ENCODE peak calls at places on chromosome 19, in nine cellular contexts. Y is lower lobe of right lung; N is effector memory CD4-positive, alpha-beta T cell; O is tibial artery; W is AG04450; U is ovary; L is A549; G is Peyer's patch; I is foreskin keratinocyte. B is an unnamed sample.

GRCh38 chr19:36041831-36042230 is 9.2 kb upstream of the CLIP3 start:
- DNase-seq in G (no peak), Y (no peak), L (peak; percentile 72), N (no peak), W (peak; percentile 59), U (no peak), O (no peak), I (peak; percentile 65), B (no peak)

GRCh38 chr19:31427857-31428256 is 78.6 kb upstream of the TSHZ3 start:
- DNase-seq in O (no peak), N (no peak), Y (no peak), U (no peak), W (no peak), L (no peak), G (no peak), I (no peak), B (no peak)

GRCh38 chr19:29098863-29099481 is 114.0 kb downstream of the UQCRFS1 start:
- DNase-seq in U (peak; percentile 44), L (peak; percentile 69), W (peak; percentile 7), G (no peak), Y (peak; percentile 59), N (no peak), I (peak; percentile 39), O (peak; percentile 90), B (peak; percentile 76)

GRCh38 chr19:53942001-53942786 is 20.5 kb upstream of the CACNG8 start:
- DNase-seq in G (no peak), N (no peak), W (no peak), I (no peak), O (no peak), U (no peak), Y (no peak), L (peak; percentile 71), B (no peak)

GRCh38 chr19:844300-844971 is 3.6 kb downstream of the PRTN3 start:
- DNase-seq in G (no peak), O (no peak), W (no peak), I (no peak), L (no peak), Y (no peak), N (no peak), U (no peak), B (no peak)

GRCh38 chr19:31818740-31819228 is 469.5 kb upstream of the TSHZ3 start:
- DNase-seq in Y (no peak), W (no peak), L (no peak), O (no peak), N (no peak), I (peak; percentile 1), U (no peak), G (no peak), B (no peak)

GRCh38 chr19:35495107-35496064 is 5.1 kb upstream of the KRTDAP start:
- DNase-seq in O (peak; percentile 35), L (peak; percentile 81), N (peak; percentile 49), Y (peak; percentile 85), G (peak; percentile 70), W (peak; percentile 10), U (peak; percentile 76), I (peak; percentile 52), B (no peak)

GRCh38 chr19:56613639-56614038 is 18.5 kb downstream of the ZNF71 start:
- DNase-seq in U (no peak), N (no peak), G (no peak), O (no peak), I (no peak), L (no peak), W (no peak), Y (no peak), B (no peak)

GRCh38 chr19:49472936-49473335 is 1.1 kb upstream of the FLT3LG start:
- DNase-seq in Y (no peak), W (no peak), L (no peak), U (no peak), I (no peak), O (no peak), N (no peak), G (peak; percentile 37), B (no peak)

GRCh38 chr19:49470615-49470978 is 3.4 kb upstream of the FLT3LG start:
- DNase-seq in G (no peak), W (no peak), I (no peak), U (no peak), L (no peak), N (no peak), Y (no peak), O (no peak), B (no peak)

GRCh38 chr19:49468199-49468598 is 5.8 kb upstream of the FLT3LG start:
- DNase-seq in U (no peak), I (peak; percentile 81), Y (no peak), W (no peak), N (no peak), L (no peak), G (no peak), O (no peak), B (no peak)

GRCh38 chr19:49468746-49469447 is 5.1 kb upstream of the FLT3LG start:
- DNase-seq in L (peak; percentile 82), O (peak; percentile 91), I (peak; percentile 76), Y (no peak), N (peak; percentile 90), U (no peak), G (no peak), W (no peak), B (no peak)

DNA sequence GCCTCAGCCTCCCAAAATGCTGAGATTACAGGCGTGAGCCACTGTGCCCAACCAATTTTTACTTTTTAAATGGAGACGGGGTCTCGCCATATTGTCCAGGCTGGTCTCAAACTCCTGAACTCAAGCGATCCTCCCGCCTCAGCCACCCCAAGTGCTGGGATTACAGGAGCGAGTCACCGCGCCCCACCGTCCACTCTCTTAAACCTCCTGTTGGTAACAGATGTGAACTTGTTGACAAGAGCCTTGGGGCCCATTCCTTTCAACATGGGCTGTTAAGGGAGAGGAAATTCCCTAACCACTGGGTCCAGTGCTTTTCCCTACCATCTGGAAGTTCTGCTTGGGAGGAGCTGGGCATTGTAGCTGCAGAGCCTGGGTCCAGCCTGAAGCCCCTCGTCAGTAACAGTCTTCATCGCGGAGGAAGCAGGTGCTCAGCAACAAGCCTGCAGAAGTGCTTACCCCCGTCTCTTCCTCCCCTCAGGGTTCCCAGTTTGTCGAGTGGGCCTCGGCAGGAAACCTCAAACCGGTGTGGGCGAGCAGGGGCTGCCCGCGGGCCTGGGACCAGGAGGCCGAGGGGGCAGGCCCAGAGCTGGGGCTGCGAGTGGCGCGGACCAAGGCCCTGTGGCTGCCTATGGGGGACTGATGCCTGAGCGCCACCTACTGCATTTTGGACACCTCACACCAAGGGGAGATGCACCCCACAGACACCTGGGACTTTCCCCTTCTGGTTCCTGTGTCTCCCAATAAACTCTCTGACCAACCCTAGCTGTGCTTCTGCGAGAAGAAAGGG is 4.0 kb upstream of the FLT3LG start:
- DNase-seq in N (peak; percentile 71), O (no peak), G (no peak), L (peak; percentile 49), W (no peak), U (no peak), I (no peak), Y (no peak), B (no peak)
- H3K27ac ChIP-seq in N (peak overlapping the region; percentile 93), O (no peak overlapping the region), G (peak overlapping the region; percentile 60), L (no peak overlapping the region), W (no peak overlapping the region), U (no peak overlapping the region), I (no peak overlapping the region), Y (no peak overlapping the region), B (no peak overlapping the region)

GRCh38 chr19:6806488-6806887 is 34.0 kb downstream of the VAV1 start:
- DNase-seq in O (no peak), L (peak; percentile 51), I (no peak), U (no peak), Y (no peak), G (no peak), N (no peak), W (no peak), B (no peak)

GRCh38 chr19:6803036-6803404 is 30.5 kb downstream of the VAV1 start:
- DNase-seq in O (no peak), I (no peak), Y (no peak), N (no peak), U (no peak), G (no peak), L (no peak), W (no peak), B (no peak)

GRCh38 chr19:6801397-6802086 is 29.0 kb downstream of the VAV1 start:
- DNase-seq in L (peak; percentile 87), Y (peak; percentile 89), I (no peak), G (peak; percentile 57), U (peak; percentile 35), O (peak; percentile 66), N (peak; percentile 70), W (no peak), B (no peak)

GRCh38 chr19:6800991-6801396 is 28.5 kb downstream of the VAV1 start:
- DNase-seq in N (no peak), L (peak; percentile 96), W (no peak), O (no peak), G (no peak), U (no peak), Y (no peak), I (peak; percentile 92), B (peak; percentile 79)

GRCh38 chr19:6802336-6803035 is 30.0 kb downstream of the VAV1 start:
- DNase-seq in Y (peak; percentile 76), O (peak; percentile 52), G (no peak), W (no peak), N (peak; percentile 63), L (peak; percentile 79), U (no peak), I (no peak), B (no peak)
- H3K27ac ChIP-seq in Y (peak overlapping the region; percentile 60), O (no peak overlapping the region), G (peak overlapping the region; percentile 3), W (no peak overlapping the region), N (peak overlapping the region; percentile 63), L (peak overlapping the region; percentile 92), U (no peak overlapping the region), I (no peak overlapping the region), B (peak overlapping the region; percentile 88)

GRCh38 chr19:17673937-17674799 is 14.0 kb downstream of the UNC13A start:
- DNase-seq in N (no peak), U (no peak), G (no peak), Y (no peak), I (no peak), O (no peak), L (no peak), W (no peak), B (no peak)
- H3K27ac ChIP-seq in N (no peak overlapping the region), U (no peak overlapping the region), G (no peak overlapping the region), Y (no peak overlapping the region), I (no peak overlapping the region), O (peak overlapping the region; percentile 52), L (no peak overlapping the region), W (no peak overlapping the region), B (no peak overlapping the region)

GRCh38 chr19:47509973-47510372 is 4.9 kb downstream of the NAPA start:
- DNase-seq in Y (no peak), I (peak; percentile 31), U (no peak), L (no peak), W (no peak), G (no peak), N (no peak), O (peak; percentile 66), B (no peak)

GRCh38 chr19:47509170-47509847 is 5.6 kb downstream of the NAPA start:
- DNase-seq in I (no peak), O (no peak), G (no peak), N (no peak), U (no peak), Y (no peak), W (no peak), L (no peak), B (no peak)

GRCh38 chr19:47507031-47507430 is 7.8 kb downstream of the NAPA start:
- DNase-seq in Y (no peak), I (no peak), G (no peak), L (no peak), U (no peak), W (no peak), N (no peak), O (no peak), B (no peak)

GRCh38 chr19:47507924-47508553 is 6.8 kb downstream of the NAPA start:
- DNase-seq in W (no peak), N (no peak), U (no peak), I (no peak), L (no peak), Y (no peak), G (no peak), O (no peak), B (no peak)

DNA sequence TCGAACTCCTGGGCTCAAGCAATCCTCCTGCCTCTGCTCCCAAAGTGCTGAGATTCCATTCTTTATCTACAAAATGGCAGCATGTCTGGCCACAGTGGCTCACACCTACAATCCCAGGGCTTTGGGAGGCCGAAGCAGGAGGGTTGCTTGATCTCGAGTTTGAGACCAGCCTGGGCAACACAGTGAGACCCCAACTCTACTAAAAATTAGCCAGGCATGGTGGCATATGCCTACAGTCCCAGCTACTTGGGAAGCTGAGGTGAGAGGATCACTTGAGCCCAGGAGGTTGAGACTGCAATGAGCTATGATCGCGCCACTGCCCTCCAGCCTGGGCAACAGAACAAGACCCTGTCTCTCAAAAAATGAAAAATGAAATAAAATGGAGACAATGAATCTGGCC is 6.1 kb downstream of the NAPA start:
- DNase-seq in U (no peak), O (no peak), N (no peak), G (no peak), Y (no peak), W (no peak), I (no peak), L (no peak), B (no peak)
- H3K27ac ChIP-seq in U (no peak overlapping the region), O (peak overlapping the region; percentile 97), N (no peak overlapping the region), G (no peak overlapping the region), Y (no peak overlapping the region), W (no peak overlapping the region), I (no peak overlapping the region), L (no peak overlapping the region), B (no peak overlapping the region)

B was measured in RWPE2.